ENCODE peak calls at places on chromosome 6, in ten cellular contexts. S is hepatocyte, Y is endothelial cell, M is fibroblast of lung, C is uterus, J is BE2C, H is esophagus squamous epithelium, E is progenitor cell of endocrine pancreas, B is cardiac fibroblast, U is GM13976. A is an unnamed sample.

GRCh38 chr6:142550310-142550709 is 248.5 kb downstream of the ADGRG6 start:
- DNase-seq in H (no peak), Y (no peak), B (no peak), J (no peak), M (no peak), U (no peak), S (no peak), C (no peak), E (no peak), A (no peak)

GRCh38 chr6:142746524-142746923 is 198.5 kb downstream of the HIVEP2 start:
- DNase-seq in S (peak; percentile 16), J (peak; percentile 15), H (no peak), C (no peak), M (peak; percentile 42), Y (peak; percentile 36), U (no peak), E (peak; percentile 14), B (peak; percentile 30), A (no peak)

GRCh38 chr6:139349464-139350020 is 24.9 kb downstream of the CITED2 start:
- DNase-seq in B (no peak), S (no peak), M (no peak), J (no peak), C (no peak), H (no peak), Y (no peak), U (no peak), E (no peak), A (no peak)

GRCh38 chr6:8335371-8335770 is 100.0 kb downstream of the SLC35B3 start:
- DNase-seq in H (no peak), C (no peak), Y (no peak), U (no peak), B (no peak), M (no peak), E (no peak), J (no peak), S (no peak), A (no peak)

GRCh38 chr6:2454180-2454579 is 208.8 kb upstream of the GMDS start:
- DNase-seq in M (no peak), H (no peak), E (no peak), Y (no peak), B (no peak), J (no peak), U (no peak), C (no peak), S (no peak), A (no peak)

GRCh38 chr6:72954736-72955135 is 270.6 kb downstream of the KHDC1L start:
- DNase-seq in J (no peak), E (no peak), U (no peak), C (no peak), M (no peak), B (no peak), H (no peak), Y (no peak), S (peak; percentile 22), A (no peak)

GRCh38 chr6:150004101-150004782 is 21.1 kb downstream of the RAET1L start:
- DNase-seq in C (no peak), M (no peak), J (no peak), Y (no peak), H (no peak), U (peak; percentile 66), E (no peak), S (no peak), B (no peak), A (no peak)

GRCh38 chr6:37092851-37093727 is 76.9 kb upstream of the PIM1 start:
- DNase-seq in C (peak; percentile 27), B (no peak), M (no peak), U (no peak), S (no peak), Y (no peak), H (no peak), J (no peak), E (no peak), A (no peak)

GRCh38 chr6:28771401-28772267 is 152.2 kb downstream of the TRIM27 start:
- DNase-seq in Y (peak; percentile 78), H (no peak), B (no peak), M (no peak), E (no peak), J (peak; percentile 43), S (no peak), U (no peak), C (no peak), A (no peak)

GRCh38 chr6:28767691-28768090 is 156.1 kb downstream of the TRIM27 start:
- DNase-seq in E (no peak), H (no peak), B (no peak), J (no peak), C (no peak), U (no peak), Y (no peak), M (no peak), S (no peak), A (no peak)

GRCh38 chr6:28768187-28768913 is 155.4 kb downstream of the TRIM27 start:
- DNase-seq in S (no peak), E (no peak), M (no peak), C (no peak), U (no peak), Y (no peak), B (no peak), J (no peak), H (no peak), A (no peak)

GRCh38 chr6:28770732-28771131 is 153.1 kb downstream of the TRIM27 start:
- DNase-seq in E (no peak), U (no peak), S (no peak), M (no peak), J (no peak), Y (no peak), B (no peak), C (no peak), H (no peak), A (no peak)

DNA sequence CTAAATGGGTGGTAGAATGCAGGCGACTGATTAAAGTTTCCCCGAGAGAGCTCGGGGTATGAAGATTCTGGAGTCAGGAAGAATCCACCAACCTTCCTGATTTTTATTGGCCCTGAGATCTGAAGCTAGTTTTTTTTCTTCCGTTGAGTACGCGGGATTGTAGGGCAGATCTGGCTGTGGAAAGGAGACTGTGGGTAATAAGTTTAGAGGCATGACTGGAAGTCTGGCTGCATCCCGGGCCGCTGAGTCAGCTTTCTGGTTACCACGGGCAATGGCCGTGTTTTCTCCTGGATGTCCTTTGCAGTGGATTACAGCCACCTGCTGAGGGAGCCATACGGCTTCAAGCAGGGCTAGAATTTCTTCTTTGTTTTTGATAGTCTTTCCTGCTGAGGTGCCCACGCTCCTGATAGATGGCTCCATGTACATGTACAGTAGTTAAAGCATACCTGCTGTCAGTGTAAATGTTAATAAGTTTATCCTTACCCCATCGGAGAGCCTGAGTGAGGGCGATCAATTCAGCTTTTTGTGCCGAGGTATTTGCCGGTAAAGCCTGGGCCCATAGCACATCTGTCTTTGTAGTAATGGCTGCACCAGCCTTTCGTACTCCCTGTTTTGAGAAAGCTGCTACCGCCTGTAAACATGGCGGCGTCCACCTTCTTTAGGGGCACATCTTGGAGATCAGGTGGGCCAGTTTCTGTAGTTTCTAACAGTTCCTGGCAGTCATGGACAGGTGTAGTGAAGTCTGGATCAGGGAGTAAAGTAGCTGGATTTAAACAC is 154.0 kb downstream of the TRIM27 start:
- DNase-seq in U (no peak), M (peak; percentile 14), B (peak; percentile 63), S (peak; percentile 58), Y (peak; percentile 61), J (peak; percentile 59), E (no peak), H (no peak), C (no peak), A (no peak)
- TF ChIP-seq CTCF in U (no peak), M (no peak), B (peak; percentile 7), S (peak; percentile 29), Y (no peak), J (peak; percentile 45), E (peak; percentile 52), H (no peak), C (no peak), A (peak; percentile 19)

GRCh38 chr6:79646006-79646405 is 14.9 kb downstream of the SH3BGRL2 start:
- DNase-seq in H (no peak), U (no peak), Y (peak; percentile 17), J (no peak), B (no peak), C (no peak), S (no peak), M (no peak), E (no peak), A (no peak)

GRCh38 chr6:79650943-79651342 is 19.8 kb downstream of the SH3BGRL2 start:
- DNase-seq in S (no peak), Y (no peak), B (no peak), C (no peak), E (no peak), U (no peak), M (no peak), J (no peak), H (no peak), A (no peak)

GRCh38 chr6:79647756-79648155 is 16.6 kb downstream of the SH3BGRL2 start:
- DNase-seq in C (no peak), S (no peak), E (no peak), J (no peak), Y (no peak), H (no peak), M (no peak), U (no peak), B (no peak), A (no peak)

GRCh38 chr6:79649016-79649415 is 17.9 kb downstream of the SH3BGRL2 start:
- DNase-seq in E (no peak), B (no peak), U (no peak), M (no peak), Y (no peak), S (no peak), J (no peak), H (no peak), C (no peak), A (no peak)

DNA sequence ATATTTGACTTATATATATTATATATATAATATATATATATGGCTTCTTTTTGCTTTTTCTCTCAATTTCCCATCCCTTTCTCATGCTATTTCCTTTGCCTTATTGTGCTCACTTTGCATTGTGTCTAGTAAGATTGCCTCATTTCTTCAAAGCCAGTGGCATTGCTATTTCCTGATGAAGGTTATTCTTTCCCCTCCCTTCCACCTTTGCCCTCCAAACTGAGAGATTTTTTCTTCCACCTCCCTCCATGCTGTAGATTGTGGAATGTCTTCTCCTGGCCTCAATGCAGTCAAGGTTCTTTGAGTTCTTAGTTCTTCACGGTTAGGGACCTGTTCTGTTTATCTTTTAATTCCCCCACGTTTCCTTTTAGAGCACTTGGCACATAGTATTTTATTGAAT is 17.2 kb downstream of the SH3BGRL2 start:
- DNase-seq in M (no peak), Y (no peak), E (no peak), C (no peak), J (no peak), S (no peak), B (no peak), H (no peak), U (no peak), A (no peak)
- TF ChIP-seq CTCF in M (no peak), Y (no peak), E (no peak), C (no peak), J (no peak), S (no peak), B (no peak), H (no peak), U (no peak), A (no peak)

GRCh38 chr6:95133578-95133977 is 443.8 kb upstream of the MANEA start:
- DNase-seq in B (peak; percentile 23), E (no peak), Y (peak; percentile 6), C (no peak), M (peak; percentile 24), J (peak; percentile 11), S (peak; percentile 5), U (no peak), H (no peak), A (no peak)
- TF ChIP-seq CTCF in B (peak; percentile 17), E (peak; percentile 35), Y (no peak), C (no peak), M (no peak), J (peak; percentile 39), S (peak; percentile 36), U (no peak), H (no peak), A (peak; percentile 44)

DNA sequence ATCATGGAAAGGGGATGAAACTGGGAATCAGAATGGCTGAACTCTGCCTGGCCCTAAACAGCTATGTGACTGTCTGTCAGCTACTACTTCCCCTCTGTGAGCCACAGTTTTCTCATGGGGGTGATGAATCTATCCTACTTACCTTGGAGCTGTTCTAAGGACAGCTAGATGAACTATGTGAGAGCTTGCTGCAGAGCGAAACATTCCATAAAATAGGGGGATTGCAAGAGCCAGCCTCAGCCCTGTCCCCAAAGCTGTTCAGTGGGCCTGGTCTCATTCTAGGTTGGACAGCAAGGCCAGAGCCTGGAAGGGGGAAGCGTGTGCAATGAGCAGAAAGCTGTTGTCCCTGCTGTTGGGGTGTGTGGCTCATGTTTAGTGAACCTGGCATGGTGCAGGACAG is 43.7 kb downstream of the FNDC1 start:
- DNase-seq in C (no peak), E (no peak), H (no peak), S (no peak), J (no peak), B (no peak), U (no peak), M (no peak), Y (no peak), A (no peak)
- TF ChIP-seq CTCF in C (no peak), E (no peak), H (no peak), S (no peak), J (no peak), B (no peak), U (no peak), M (no peak), Y (no peak), A (no peak)